ENCODE peak calls at places on chromosomes 5 and 9, in ten cellular contexts. H, Q, A, B, E, S, Z, R, D and V are unnamed samples.

GRCh38 chr9:114894801-114895433 is 35.5 kb downstream of the TNFSF8 start:
- DNase-seq in H (no peak), Q (no peak), A (peak; percentile 29), B (peak; percentile 97), E (no peak), S (no peak), Z (no peak), R (no peak), D (no peak), V (no peak)

GRCh38 chr9:32359452-32359851 is 25.0 kb upstream of the ACO1 start:
- DNase-seq in H (no peak), Q (no peak), A (no peak), B (no peak), E (no peak), S (no peak), Z (no peak), R (no peak), D (no peak), V (no peak)

GRCh38 chr5:113218200-113218599 is 216.6 kb downstream of the TSSK1B start:
- DNase-seq in H (no peak), Q (peak; percentile 55), A (peak; percentile 69), B (no peak), E (no peak), S (no peak), Z (no peak), R (no peak), D (no peak), V (no peak)

GRCh38 chr9:114861273-114861672 is 55.4 kb upstream of the TNFSF15 start:
- DNase-seq in H (no peak), Q (no peak), A (no peak), B (no peak), E (no peak), S (no peak), Z (no peak), R (no peak), D (no peak), V (no peak)

GRCh38 chr9:32986971-32987370 is 14.5 kb downstream of the APTX start:
- DNase-seq in H (no peak), Q (no peak), A (no peak), B (peak; percentile 37), E (no peak), S (no peak), Z (no peak), R (no peak), D (no peak), V (no peak)

GRCh38 chr9:99666571-99666970 is 155.1 kb upstream of the NR4A3 start:
- DNase-seq in H (no peak), Q (no peak), A (no peak), B (no peak), E (no peak), S (no peak), Z (no peak), R (no peak), D (no peak), V (no peak)

GRCh38 chr9:129574911-129575574 is 45.9 kb downstream of the C9orf50 start:
- DNase-seq in H (no peak), Q (no peak), A (no peak), B (peak; percentile 77), E (no peak), S (no peak), Z (no peak), R (no peak), D (no peak), V (no peak)

GRCh38 chr9:16396389-16396788 is 474.1 kb downstream of the BNC2 start:
- DNase-seq in H (no peak), Q (no peak), A (no peak), B (peak; percentile 45), E (no peak), S (no peak), Z (no peak), R (no peak), D (no peak), V (no peak)

GRCh38 chr5:134227259-134227658 is 1.4 kb upstream of the PPP2CA start:
- DNase-seq in H (no peak), Q (no peak), A (peak; percentile 43), B (peak; percentile 70), E (no peak), S (no peak), Z (no peak), R (peak; percentile 74), D (no peak), V (no peak)

GRCh38 chr9:6382681-6383080 is 30.3 kb upstream of the UHRF2 start:
- DNase-seq in H (no peak), Q (no peak), A (no peak), B (peak; percentile 56), E (no peak), S (no peak), Z (no peak), R (no peak), D (no peak), V (no peak)

GRCh38 chr5:111513175-111513520 is 813 bp upstream of the STARD4 start:
- DNase-seq in H (no peak), Q (no peak), A (no peak), B (peak; percentile 62), E (no peak), S (no peak), Z (no peak), R (no peak), D (no peak), V (no peak)

GRCh38 chr9:92151691-92152393 is 36.6 kb upstream of the SPTLC1 start:
- DNase-seq in H (peak; percentile 85), Q (peak; percentile 39), A (no peak), B (peak; percentile 97), E (no peak), S (no peak), Z (no peak), R (no peak), D (no peak), V (no peak)

GRCh38 chr9:117768740-117769400 is 64.7 kb downstream of the TLR4 start:
- DNase-seq in H (no peak), Q (no peak), A (no peak), B (peak; percentile 5), E (no peak), S (no peak), Z (no peak), R (no peak), D (no peak), V (no peak)

GRCh38 chr5:175696139-175696854 is 38.4 kb downstream of the HRH2 start:
- DNase-seq in H (no peak), Q (peak; percentile 80), A (peak; percentile 62), B (peak; percentile 6), E (peak; percentile 85), S (peak; percentile 85), Z (peak; percentile 89), R (peak; percentile 73), D (peak; percentile 94), V (peak; percentile 90)

GRCh38 chr5:93569295-93570164 is 11.5 kb downstream of the NR2F1-AS1 start:
- DNase-seq in H (no peak), Q (no peak), A (no peak), B (no peak), E (no peak), S (no peak), Z (no peak), R (no peak), D (no peak), V (no peak)

GRCh38 chr5:136235316-136235715 is 42.4 kb upstream of the SMIM32 start:
- DNase-seq in H (no peak), Q (no peak), A (no peak), B (no peak), E (no peak), S (no peak), Z (no peak), R (no peak), D (no peak), V (no peak)

GRCh38 chr5:158039911-158040347 is 181.0 kb upstream of the CLINT1 start:
- DNase-seq in H (no peak), Q (no peak), A (no peak), B (peak; percentile 54), E (no peak), S (no peak), Z (no peak), R (no peak), D (no peak), V (no peak)

GRCh38 chr9:123832858-123833257 is 97.1 kb downstream of the DENND1A start:
- DNase-seq in H (no peak), Q (no peak), A (no peak), B (no peak), E (no peak), S (no peak), Z (no peak), R (no peak), D (peak; percentile 77), V (no peak)

GRCh38 chr9:122526602-122527001 is 491 bp downstream of the OR1N1 start:
- DNase-seq in H (no peak), Q (no peak), A (no peak), B (no peak), E (no peak), S (no peak), Z (no peak), R (no peak), D (no peak), V (no peak)
- H3K9me3 ChIP-seq in H (no peaks in the 10 kb centered on the region), Q (no peaks in the 10 kb centered on the region), A (no peaks in the 10 kb centered on the region), B (no peaks in the 10 kb centered on the region), E (no peaks in the 10 kb centered on the region), S (no peaks in the 10 kb centered on the region), Z (no peaks in the 10 kb centered on the region), R (no peaks in the 10 kb centered on the region), D (no peaks in the 10 kb centered on the region), V (no peaks in the 10 kb centered on the region)

GRCh38 chr5:153223376-153223775 is 267.1 kb upstream of the GRIA1 start:
- DNase-seq in H (no peak), Q (no peak), A (no peak), B (peak; percentile 4), E (no peak), S (no peak), Z (no peak), R (no peak), D (no peak), V (no peak)
- H3K9me3 ChIP-seq in H (no peaks in the 10 kb centered on the region), Q (peaks cover 15% of the 10 kb centered on the region), A (no peaks in the 10 kb centered on the region), B (no peaks in the 10 kb centered on the region), E (peaks cover 11% of the 10 kb centered on the region), S (no peaks in the 10 kb centered on the region), Z (no peaks in the 10 kb centered on the region), R (no peaks in the 10 kb centered on the region), D (peaks cover 21% of the 10 kb centered on the region), V (peaks cover 9% of the 10 kb centered on the region)

GRCh38 chr9:102631559-102631958 is 363.6 kb upstream of the CYLC2 start:
- DNase-seq in H (no peak), Q (no peak), A (no peak), B (peak; percentile 10), E (no peak), S (no peak), Z (peak; percentile 72), R (no peak), D (no peak), V (no peak)
- H3K9me3 ChIP-seq in H (no peaks in the 10 kb centered on the region), Q (peaks cover 48% of the 10 kb centered on the region), A (no peaks in the 10 kb centered on the region), B (no peaks in the 10 kb centered on the region), E (no peaks in the 10 kb centered on the region), S (no peaks in the 10 kb centered on the region), Z (peaks cover 3% of the 10 kb centered on the region), R (no peaks in the 10 kb centered on the region), D (peaks cover 27% of the 10 kb centered on the region), V (no peaks in the 10 kb centered on the region)

DNA sequence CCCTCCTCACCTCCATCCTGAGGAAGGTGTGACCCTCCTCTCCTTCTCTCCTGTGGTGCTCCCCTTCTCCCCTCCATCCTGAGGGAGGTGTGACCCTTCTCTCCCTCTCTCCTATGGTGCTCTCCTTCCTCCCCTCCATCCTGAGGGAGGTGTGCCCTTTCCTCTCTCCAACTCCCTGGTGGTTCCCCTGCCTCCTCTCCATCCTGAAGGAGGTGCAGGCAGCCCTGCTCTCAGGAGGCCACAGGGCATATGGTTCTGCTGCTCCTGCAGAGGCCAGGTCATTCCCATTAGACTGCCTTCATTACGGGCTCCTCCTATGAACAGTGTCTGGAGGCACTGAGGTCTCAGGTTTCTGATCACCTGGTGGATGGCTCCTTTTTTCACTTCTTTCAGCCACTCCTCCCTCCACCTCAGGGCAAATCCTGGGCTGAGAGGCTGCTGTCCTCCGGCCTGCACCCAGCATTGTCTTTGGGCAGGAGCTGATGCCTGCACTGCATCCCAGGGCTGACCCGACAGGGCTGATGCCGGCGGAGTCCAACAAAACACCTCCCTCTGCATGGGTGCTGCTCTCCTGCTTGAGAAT is 197.1 kb downstream of the MED10 start:
- DNase-seq in H (no peak), Q (no peak), A (no peak), B (no peak), E (no peak), S (no peak), Z (no peak), R (no peak), D (no peak), V (no peak)
- H3K9me3 ChIP-seq in H (no peaks in the 10 kb centered on the region), Q (no peaks in the 10 kb centered on the region), A (no peaks in the 10 kb centered on the region), B (no peaks in the 10 kb centered on the region), E (no peaks in the 10 kb centered on the region), S (no peaks in the 10 kb centered on the region), Z (no peaks in the 10 kb centered on the region), R (no peaks in the 10 kb centered on the region), D (no peaks in the 10 kb centered on the region), V (no peaks in the 10 kb centered on the region)